ENCODE peak calls at places on chromosome 5, in six cellular contexts. E is NCI-H774, P is H4, Q is epithelial cell of esophagus, A is bronchial epithelial cell, D is HCEC 1CT. N is an unnamed sample.

GRCh38 chr5:95221234-95221633 is 63.7 kb downstream of the MCTP1 start:
- DNase-seq in E (no peak), P (no peak), Q (no peak), A (no peak), D (no peak), N (no peak)

GRCh38 chr5:33023649-33024048 is 312.5 kb downstream of the NPR3 start:
- DNase-seq in E (no peak), P (no peak), Q (peak), A (peak), D (peak), N (peak)

GRCh38 chr5:24381861-24382460 is 262.8 kb downstream of the CDH10 start:
- DNase-seq in E (no peak), P (no peak), Q (peak), A (no peak), D (no peak), N (no peak)

GRCh38 chr5:90898330-90899013 is 339.9 kb downstream of the ADGRV1 start:
- DNase-seq in E (no peak), P (no peak), Q (peak), A (peak), D (peak), N (peak)

GRCh38 chr5:163855754-163856153 is 350.3 kb downstream of the MAT2B start:
- DNase-seq in E (no peak), P (no peak), Q (no peak), A (no peak), D (no peak), N (no peak)

GRCh38 chr5:40202852-40203440 is 476.8 kb upstream of the PTGER4 start:
- DNase-seq in E (no peak), P (no peak), Q (no peak), A (no peak), D (no peak), N (no peak)

GRCh38 chr5:150645070-150645700 is 4.7 kb downstream of the SYNPO start:
- DNase-seq in E (no peak), P (peak), Q (no peak), A (no peak), D (peak), N (peak)

GRCh38 chr5:147576646-147577535 is 67.0 kb upstream of the DPYSL3 start:
- DNase-seq in E (no peak), P (peak), Q (peak), A (peak), D (peak), N (peak)

GRCh38 chr5:66981705-66982387 is 214.8 kb downstream of the CD180 start:
- DNase-seq in E (peak), P (no peak), Q (no peak), A (no peak), D (no peak), N (no peak)

GRCh38 chr5:135033866-135034185 is 202 bp downstream of the PITX1 start:
- DNase-seq in E (no peak), P (no peak), Q (no peak), A (no peak), D (no peak), N (no peak)

GRCh38 chr5:73856972-73857371 is 231.0 kb downstream of the ARHGEF28 start:
- DNase-seq in E (no peak), P (no peak), Q (no peak), A (no peak), D (no peak), N (no peak)

GRCh38 chr5:38598994-38599611 is 42.7 kb upstream of the LIFR start:
- DNase-seq in E (no peak), P (peak), Q (peak), A (peak), D (peak), N (peak)

GRCh38 chr5:218457-219289 is 553 bp downstream of the SDHA start:
- DNase-seq in E (no peak), P (no peak), Q (peak), A (peak), D (peak), N (peak)

GRCh38 chr5:90289837-90290236 is 119.7 kb downstream of the CETN3 start:
- DNase-seq in E (no peak), P (no peak), Q (no peak), A (no peak), D (no peak), N (no peak)

GRCh38 chr5:149706158-149706557 is 24.0 kb upstream of the PPARGC1B start:
- DNase-seq in E (no peak), P (no peak), Q (no peak), A (no peak), D (no peak), N (no peak)

GRCh38 chr5:157827429-157827828 is 31.5 kb downstream of the CLINT1 start:
- DNase-seq in E (no peak), P (no peak), Q (no peak), A (no peak), D (peak), N (no peak)

GRCh38 chr5:143605403-143606005 is 202.0 kb upstream of the NR3C1 start:
- DNase-seq in E (no peak), P (no peak), Q (no peak), A (no peak), D (peak), N (no peak)

GRCh38 chr5:54404568-54404967 is 50.9 kb upstream of the HSPB3 start:
- DNase-seq in E (no peak), P (no peak), Q (peak), A (peak), D (no peak), N (peak)

GRCh38 chr5:13830536-13830935 is 114.0 kb downstream of the DNAH5 start:
- DNase-seq in E (no peak), P (no peak), Q (peak), A (peak), D (no peak), N (peak)

GRCh38 chr5:168219515-168220410 is 71.7 kb upstream of the WWC1 start:
- DNase-seq in E (peak), P (peak), Q (peak), A (peak), D (peak), N (peak)

GRCh38 chr5:135373747-135374515 is 25.1 kb downstream of the MACROH2A1 start:
- DNase-seq in E (no peak), P (no peak), Q (peak), A (no peak), D (no peak), N (no peak)

N was measured in mammary epithelial cell.